ENCODE peak calls at places on chromosomes 6 and 20, in nine cellular contexts. S is heart right ventricle, N is transverse colon, F is IMR-90, G is left ventricle myocardium inferior, E is K562, Y is mucosa of descending colon, W is lower lobe of right lung, C is Peyer's patch. P is an unnamed sample.

GRCh38 chr6:105051941-105052471 is 95.1 kb downstream of the LIN28B start:
- DNase-seq in G (no peak), F (peak; percentile 10), E (no peak), W (no peak), S (no peak), N (no peak), Y (no peak), C (no peak), P (no peak)

GRCh38 chr20:48578397-48579098 is 249.3 kb downstream of the PREX1 start:
- DNase-seq in E (peak; percentile 8), F (no peak), N (no peak), G (no peak), W (no peak), Y (no peak), C (no peak), S (no peak), P (no peak)

GRCh38 chr6:28945360-28945759 is 21.6 kb upstream of the TRIM27 start:
- DNase-seq in G (no peak), W (no peak), E (no peak), Y (no peak), S (no peak), N (no peak), C (no peak), F (no peak), P (no peak)

GRCh38 chr6:28225056-28225834 is at the start of gene ZSCAN9:
- DNase-seq in S (peak; percentile 84), W (peak; percentile 90), F (peak; percentile 89), N (peak; percentile 86), C (peak; percentile 71), Y (peak; percentile 87), E (peak; percentile 94), G (peak; percentile 83), P (peak; percentile 88)

GRCh38 chr20:47320990-47321805 is 35.3 kb downstream of the ZMYND8 start:
- DNase-seq in F (no peak), Y (no peak), N (peak; percentile 45), C (no peak), G (no peak), W (no peak), E (no peak), S (no peak), P (no peak)

GRCh38 chr6:97449437-97449966 is 166.5 kb upstream of the MMS22L start:
- DNase-seq in C (no peak), E (no peak), Y (no peak), N (no peak), G (no peak), W (no peak), F (no peak), S (no peak), P (no peak)

GRCh38 chr20:49713779-49714712 is at the start of gene B4GALT5:
- DNase-seq in E (peak; percentile 87), C (peak; percentile 55), F (peak; percentile 72), S (peak; percentile 76), N (peak; percentile 71), Y (peak; percentile 85), G (peak; percentile 73), W (peak; percentile 78), P (peak; percentile 78)

GRCh38 chr6:312704-313485 is 20.6 kb downstream of the DUSP22 start:
- DNase-seq in G (no peak), E (no peak), N (no peak), Y (no peak), F (no peak), C (peak; percentile 80), S (no peak), W (no peak), P (no peak)

GRCh38 chr6:117354671-117355070 is 71.1 kb downstream of the ROS1 start:
- DNase-seq in Y (no peak), E (no peak), S (no peak), G (no peak), F (no peak), W (no peak), C (no peak), N (no peak), P (no peak)

GRCh38 chr20:46220808-46221207 is 87.5 kb downstream of the CDH22 start:
- DNase-seq in C (no peak), G (no peak), F (no peak), E (peak; percentile 44), S (no peak), W (no peak), Y (no peak), N (no peak), P (no peak)

GRCh38 chr6:85516168-85516567 is 66.3 kb downstream of the NT5E start:
- DNase-seq in C (no peak), W (no peak), S (no peak), Y (no peak), E (no peak), F (peak; percentile 17), N (no peak), G (no peak), P (no peak)

GRCh38 chr6:131136021-131136847 is 967 bp downstream of the AKAP7 start:
- DNase-seq in S (no peak), E (peak; percentile 28), N (peak; percentile 16), G (no peak), W (no peak), Y (no peak), C (no peak), F (peak; percentile 40), P (no peak)

GRCh38 chr6:40537446-40537845 is 49.7 kb downstream of the LRFN2 start:
- DNase-seq in S (no peak), C (no peak), W (no peak), N (no peak), F (no peak), G (no peak), Y (no peak), E (no peak), P (no peak)

GRCh38 chr6:40538556-40538955 is 48.6 kb downstream of the LRFN2 start:
- DNase-seq in S (no peak), N (no peak), C (no peak), G (no peak), F (no peak), E (no peak), Y (no peak), W (no peak), P (no peak)

GRCh38 chr6:40535784-40536380 is 51.3 kb downstream of the LRFN2 start:
- DNase-seq in W (no peak), G (no peak), E (no peak), Y (no peak), C (no peak), F (no peak), S (no peak), N (no peak), P (no peak)

GRCh38 chr6:40535105-40535783 is 51.9 kb downstream of the LRFN2 start:
- DNase-seq in W (no peak), G (no peak), E (no peak), Y (no peak), F (no peak), N (no peak), C (no peak), S (no peak), P (no peak)

GRCh38 chr6:40536442-40536841 is 50.7 kb downstream of the LRFN2 start:
- DNase-seq in F (no peak), Y (no peak), S (no peak), W (no peak), N (no peak), G (no peak), E (peak; percentile 20), C (no peak), P (no peak)
- TF ChIP-seq CTCF in F (no peak), Y (no peak), S (peak; percentile 10), W (no peak), N (no peak), G (peak; percentile 25), E (peak; percentile 21), C (no peak), P (no peak)

GRCh38 chr6:158799051-158799792 is 19.9 kb downstream of the EZR start:
- DNase-seq in C (no peak), W (no peak), Y (no peak), G (no peak), E (no peak), F (peak; percentile 46), N (peak; percentile 59), S (no peak), P (no peak)

GRCh38 chr6:158795516-158795915 is 23.7 kb downstream of the EZR start:
- DNase-seq in W (no peak), C (no peak), Y (no peak), E (no peak), S (no peak), F (no peak), N (peak; percentile 17), G (no peak), P (no peak)

GRCh38 chr6:158797331-158798202 is 21.6 kb downstream of the EZR start:
- DNase-seq in Y (no peak), C (no peak), S (no peak), G (no peak), W (no peak), F (peak; percentile 76), E (no peak), N (no peak), P (no peak)

GRCh38 chr6:158796353-158796752 is 22.8 kb downstream of the EZR start:
- DNase-seq in E (no peak), S (no peak), C (no peak), Y (no peak), G (no peak), N (no peak), W (no peak), F (no peak), P (no peak)

GRCh38 chr6:158798311-158798710 is 20.9 kb downstream of the EZR start:
- DNase-seq in N (peak; percentile 20), Y (no peak), C (peak; percentile 60), G (no peak), F (no peak), S (no peak), E (no peak), W (no peak), P (no peak)
- H3K4me1 ChIP-seq in N (peaks cover 73% of the 10 kb centered on the region), Y (peaks cover 83% of the 10 kb centered on the region), C (peaks cover 11% of the 10 kb centered on the region), G (peaks cover 90% of the 10 kb centered on the region), F (peaks cover 12% of the 10 kb centered on the region), S (peaks cover 80% of the 10 kb centered on the region), E (peaks cover 5% of the 10 kb centered on the region), W (peaks cover 96% of the 10 kb centered on the region), P (no peaks in the 10 kb centered on the region)

GRCh38 chr6:109892451-109893435 is 85.4 kb upstream of the GPR6 start:
- DNase-seq in C (no peak), S (no peak), Y (no peak), N (peak; percentile 29), E (no peak), F (no peak), G (no peak), W (peak; percentile 52), P (no peak)
- H3K4me3 ChIP-seq in C (no peak overlapping the region), S (no peak overlapping the region), Y (no peak overlapping the region), N (peak overlapping the region; percentile 8), E (no peak overlapping the region), F (no peak overlapping the region), G (no peak overlapping the region), W (no peak overlapping the region), P (no peak overlapping the region)

DNA sequence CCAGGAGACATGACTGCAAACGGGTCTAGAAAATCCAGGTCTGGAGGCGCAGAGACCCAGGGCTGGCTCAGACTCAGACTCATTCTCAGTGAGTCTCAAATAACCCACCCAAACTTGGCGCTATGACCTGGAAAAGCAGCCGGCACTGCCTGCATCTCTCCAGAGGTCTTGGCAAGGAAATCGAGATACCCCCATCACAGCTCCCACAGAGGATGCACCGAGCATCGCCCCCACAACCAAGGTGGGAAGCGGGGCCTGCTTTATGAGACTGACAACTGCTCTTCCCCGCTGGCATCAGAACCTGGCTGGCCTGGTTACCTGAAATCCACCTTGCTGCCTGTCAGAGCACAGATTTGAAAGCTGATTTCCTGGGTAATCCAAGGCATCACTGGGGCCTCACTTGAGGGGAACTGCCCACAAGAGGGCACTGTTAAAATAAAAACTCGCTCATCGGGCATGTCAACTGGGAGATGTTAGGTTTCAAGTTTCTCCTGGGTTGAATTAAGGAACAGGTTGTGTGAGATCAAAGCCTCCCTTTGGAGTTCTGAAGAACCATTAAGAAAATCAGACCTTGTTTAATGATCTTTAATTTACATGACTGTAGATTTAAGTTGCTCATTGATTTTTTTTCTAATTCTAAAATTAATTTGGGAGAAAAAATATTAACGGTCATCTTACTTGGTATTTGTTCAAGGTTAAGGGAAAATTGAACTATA is 55.0 kb downstream of the KIF16B start:
- DNase-seq in E (peak; percentile 45), N (peak; percentile 45), S (no peak), G (no peak), Y (no peak), W (no peak), F (peak; percentile 42), C (no peak), P (no peak)
- TF ChIP-seq CTCF in E (peak; percentile 44), N (peak; percentile 49), S (peak; percentile 65), G (peak; percentile 68), Y (no peak), W (peak; percentile 60), F (peak; percentile 64), C (peak; percentile 64), P (peak; percentile 24)

P was measured in tibial artery.